ENCODE peak calls at places on chromosome 4, in six cellular contexts. C is NCI-H1436, E is fibroblast of pulmonary artery, L is foreskin keratinocyte, Q is retina, H is renal cortical epithelial cell. T is an unnamed sample.
A peak's percentile ranks its signal among the peaks of the same experiment; 100 is the strongest.

GRCh38 chr4:55184600-55185523 is 59.5 kb upstream of the KDR start:
- DNase-seq in L (peak; percentile 34), H (peak; percentile 26), Q (no peak), E (peak; percentile 72), C (peak; percentile 14), T (no peak)

GRCh38 chr4:12304912-12305311 is 876.2 kb upstream of the HS3ST1 start:
- DNase-seq in E (peak; percentile 23), C (no peak), Q (no peak), H (no peak), L (no peak), T (no peak)

GRCh38 chr4:54527532-54527931 is 130.2 kb upstream of the KIT start:
- DNase-seq in E (no peak), Q (no peak), H (no peak), L (no peak), C (peak; percentile 49), T (no peak)

GRCh38 chr4:48368389-48368788 is 27.1 kb downstream of the SLAIN2 start:
- DNase-seq in L (no peak), C (no peak), H (no peak), Q (no peak), E (no peak), T (no peak)

GRCh38 chr4:119040711-119041185 is 94.9 kb upstream of the MYOZ2 start:
- DNase-seq in E (peak; percentile 69), C (no peak), H (peak; percentile 84), Q (no peak), L (peak; percentile 85), T (no peak)

GRCh38 chr4:89949782-89950387 is 55.2 kb downstream of the MMRN1 start:
- DNase-seq in L (no peak), Q (no peak), C (no peak), H (peak; percentile 50), E (no peak), T (no peak)

GRCh38 chr4:101211146-101211553 is 136.2 kb downstream of the PPP3CA start:
- DNase-seq in L (peak; percentile 36), H (peak; percentile 41), C (no peak), E (peak; percentile 19), Q (no peak), T (no peak)

GRCh38 chr4:42492977-42493376 is 95.7 kb downstream of the SHISA3 start:
- DNase-seq in Q (no peak), C (no peak), L (no peak), E (no peak), H (no peak), T (no peak)

GRCh38 chr4:16794816-16795445 is 103.5 kb downstream of the LDB2 start:
- DNase-seq in C (no peak), L (peak; percentile 8), Q (peak; percentile 40), H (peak; percentile 33), E (peak; percentile 76), T (peak; percentile 6)